ENCODE peak calls at places on chromosomes 2 and 18, in ten cellular contexts. D is tibial artery, O is NB4, F is BE2C, J is GM13977, H is thoracic aorta, G is astrocyte of the spinal cord, T is pancreas, N is lower lobe of right lung, S is body of pancreas. Q is an unnamed sample.
A peak's percentile ranks its signal among the peaks of the same experiment; 100 is the strongest.

GRCh38 chr2:196660264-196660663 is 20.7 kb downstream of the CCDC150 start:
- DNase-seq in G (peak; percentile 10), S (no peak), O (no peak), F (no peak), J (no peak), T (no peak), H (no peak), N (no peak), D (no peak), Q (no peak)

GRCh38 chr2:160970052-160970846 is 190.0 kb upstream of the TANK start:
- DNase-seq in D (peak; percentile 34), T (peak; percentile 16), O (peak; percentile 47), G (peak; percentile 87), S (peak; percentile 39), N (no peak), H (no peak), J (no peak), F (peak; percentile 33), Q (peak; percentile 21)

GRCh38 chr2:118481336-118481735 is 366.1 kb downstream of the EN1 start:
- DNase-seq in F (no peak), J (no peak), G (no peak), H (no peak), S (no peak), N (no peak), O (no peak), T (no peak), D (no peak), Q (no peak)

GRCh38 chr2:210072922-210073509 is 70.6 kb downstream of the RPE start:
- DNase-seq in O (peak; percentile 60), T (no peak), F (peak; percentile 14), H (no peak), G (peak; percentile 74), N (no peak), S (peak; percentile 16), J (peak; percentile 18), D (no peak), Q (no peak)

GRCh38 chr18:25310045-25310444 is 41.9 kb downstream of the ZNF521 start:
- DNase-seq in J (no peak), G (peak; percentile 74), O (peak; percentile 8), S (no peak), F (no peak), H (no peak), D (no peak), N (no peak), T (no peak), Q (no peak)

GRCh38 chr2:157325786-157326185 is at the start of gene ERMN:
- DNase-seq in G (no peak), T (no peak), H (no peak), S (no peak), J (no peak), O (no peak), D (no peak), N (no peak), F (no peak), Q (no peak)

GRCh38 chr2:43474273-43474672 is 121.6 kb downstream of the THADA start:
- DNase-seq in T (no peak), D (no peak), H (no peak), N (no peak), G (no peak), J (no peak), S (no peak), O (no peak), F (no peak), Q (no peak)

GRCh38 chr2:241110089-241110606 is 8.1 kb upstream of the MTERF4 start:
- DNase-seq in N (no peak), T (no peak), J (no peak), O (no peak), F (no peak), G (no peak), H (no peak), S (no peak), D (no peak), Q (no peak)

GRCh38 chr2:142918624-142919023 is 41.2 kb downstream of the KYNU start:
- DNase-seq in O (no peak), G (no peak), S (no peak), N (no peak), T (no peak), H (no peak), J (no peak), D (no peak), F (no peak), Q (no peak)

GRCh38 chr2:181738483-181739015 is 58.2 kb upstream of the NEUROD1 start:
- DNase-seq in N (no peak), H (no peak), F (no peak), J (no peak), D (no peak), O (no peak), S (no peak), T (no peak), G (no peak), Q (no peak)

GRCh38 chr2:181742908-181743722 is 62.8 kb upstream of the NEUROD1 start:
- DNase-seq in H (no peak), F (no peak), J (peak; percentile 36), G (peak; percentile 73), D (peak; percentile 32), S (peak; percentile 68), N (no peak), T (peak; percentile 57), O (peak; percentile 68), Q (peak; percentile 40)

GRCh38 chr2:181741756-181742155 is 61.4 kb upstream of the NEUROD1 start:
- DNase-seq in N (no peak), J (no peak), F (no peak), O (no peak), H (no peak), T (no peak), S (no peak), D (no peak), G (no peak), Q (no peak)

GRCh38 chr2:181742361-181742760 is 62.0 kb upstream of the NEUROD1 start:
- DNase-seq in T (no peak), O (no peak), F (no peak), H (no peak), D (no peak), N (no peak), S (no peak), J (no peak), G (no peak), Q (no peak)

GRCh38 chr2:181738074-181738473 is 57.8 kb upstream of the NEUROD1 start:
- DNase-seq in N (no peak), T (no peak), S (no peak), F (no peak), J (no peak), G (peak; percentile 27), D (no peak), O (peak; percentile 43), H (no peak), Q (no peak)
- TF ChIP-seq CTCF in N (no peak), T (no peak), S (peak; percentile 45), F (no peak), J (no peak), G (peak; percentile 50), D (no peak), O (peak; percentile 48), H (no peak), Q (peak; percentile 26)

DNA sequence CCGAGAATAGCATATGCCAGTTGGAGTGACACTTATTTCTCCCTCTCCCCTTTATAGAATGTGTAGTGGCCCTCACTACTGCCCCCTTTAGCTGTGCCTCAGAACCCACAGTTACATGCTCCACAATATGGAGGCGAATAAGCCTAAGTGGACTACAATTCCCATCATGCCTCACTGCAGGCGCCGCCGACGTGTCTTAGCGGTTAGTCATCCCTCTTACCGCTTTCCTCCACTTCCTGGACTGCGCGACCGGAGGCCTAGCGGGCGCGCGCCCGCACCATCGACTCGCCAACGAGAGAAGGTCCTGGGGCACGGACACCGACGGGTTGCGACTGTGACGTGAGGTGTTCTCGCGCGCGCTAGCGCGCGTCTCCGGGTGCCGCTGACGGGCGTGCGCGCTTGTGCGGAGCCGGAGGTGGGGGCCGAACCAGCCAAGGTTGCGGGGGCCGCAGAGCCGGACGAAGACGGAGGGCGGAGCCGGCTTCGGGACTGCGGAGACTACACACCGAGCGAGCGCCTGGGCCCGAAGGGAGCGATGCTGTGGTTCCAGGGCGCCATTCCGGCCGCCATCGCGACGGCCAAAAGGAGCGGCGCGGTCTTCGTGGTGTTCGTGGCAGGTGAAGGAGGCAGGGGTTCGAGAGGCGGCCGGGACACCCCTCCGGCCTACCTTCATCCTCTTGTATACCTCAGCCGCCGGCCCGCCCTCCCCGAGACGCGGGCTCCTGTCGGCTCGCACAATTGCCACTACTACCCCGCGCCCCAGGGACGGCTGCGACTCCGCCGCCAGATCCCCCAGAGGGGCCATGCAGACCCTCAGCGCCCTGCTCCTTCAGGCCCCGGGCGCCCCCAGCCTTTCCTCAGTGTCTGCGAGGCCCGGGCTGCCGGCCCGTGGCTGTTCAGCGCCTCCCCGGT is at the start of gene UBXN4:
- DNase-seq in G (peak; percentile 100), F (peak; percentile 92), H (peak; percentile 91), O (peak; percentile 100), D (peak; percentile 98), T (peak; percentile 97), N (peak; percentile 99), S (peak; percentile 97), J (peak; percentile 95), Q (peak; percentile 85)
- TF ChIP-seq CTCF in G (peak; percentile 45), F (peak; percentile 61), H (peak; percentile 33), O (peak; percentile 75), D (peak; percentile 26), T (no peak), N (peak; percentile 38), S (peak; percentile 52), J (peak; percentile 56), Q (peak; percentile 70)

GRCh38 chr2:53208815-53209214 is 558.8 kb upstream of the CHAC2 start:
- DNase-seq in G (no peak), D (no peak), O (no peak), T (no peak), J (no peak), H (no peak), S (no peak), N (no peak), F (no peak), Q (no peak)

GRCh38 chr2:53209679-53210473 is 557.7 kb upstream of the CHAC2 start:
- DNase-seq in O (no peak), G (no peak), S (no peak), J (no peak), D (no peak), N (no peak), H (no peak), T (no peak), F (no peak), Q (no peak)

GRCh38 chr2:53211201-53211774 is 556.3 kb upstream of the CHAC2 start:
- DNase-seq in S (peak; percentile 20), O (no peak), G (no peak), N (no peak), H (no peak), F (no peak), D (no peak), J (no peak), T (no peak), Q (no peak)

DNA sequence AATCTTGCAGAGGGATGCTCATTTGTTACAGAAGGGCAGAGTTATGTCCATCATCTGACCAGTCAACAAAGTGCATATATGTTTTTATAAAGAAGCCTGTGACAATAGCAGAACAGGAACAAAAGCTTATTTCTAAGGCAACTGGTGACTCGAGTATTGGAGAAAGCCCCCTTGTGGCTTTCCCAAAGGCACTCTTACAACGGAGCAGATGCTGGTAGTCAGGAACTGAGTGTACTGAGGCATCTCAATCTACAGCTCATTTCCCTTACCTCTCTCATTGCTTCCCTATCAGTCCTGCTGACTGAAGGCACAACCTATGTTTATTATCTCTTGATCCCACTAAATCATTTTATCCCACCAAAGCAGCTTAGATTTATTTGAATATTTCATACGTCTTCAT is 557.1 kb upstream of the CHAC2 start:
- DNase-seq in G (no peak), T (no peak), S (peak; percentile 12), H (no peak), J (no peak), F (no peak), D (no peak), O (no peak), N (no peak), Q (no peak)
- TF ChIP-seq CTCF in G (peak; percentile 24), T (no peak), S (peak; percentile 18), H (no peak), J (no peak), F (peak; percentile 18), D (no peak), O (no peak), N (no peak), Q (peak; percentile 27)

GRCh38 chr18:33833847-33834246 is 255.8 kb downstream of the ASXL3 start:
- DNase-seq in S (no peak), O (peak; percentile 3), G (peak; percentile 6), F (no peak), H (no peak), D (no peak), T (no peak), J (no peak), N (no peak), Q (no peak)
- TF ChIP-seq CTCF in S (no peak), O (no peak), G (peak; percentile 15), F (peak; percentile 49), H (no peak), D (no peak), T (no peak), J (peak; percentile 6), N (no peak), Q (no peak)

Q was measured in neural crest cell.